ENCODE peak calls at places on chromosomes 4 and X, in five cellular contexts. One of them, this sample, is unnamed.
A peak's percentile ranks its signal among the peaks of the same experiment; 100 is the strongest.

GRCh38 chr4:55079451-55080173 is 45.8 kb downstream of the KDR start:
- DNase-seq in K562: no peak
- DNase-seq in HepG2: no peak
- DNase-seq in SK-N-SH: no peak
- DNase-seq in IMR-90: no peak
- DNase-seq in this sample: no peak

GRCh38 chrX:39953879-39954278 is 143.9 kb downstream of the BCOR start:
- DNase-seq in K562: peak; percentile 50
- DNase-seq in IMR-90: peak; percentile 81
- DNase-seq in SK-N-SH: no peak
- DNase-seq in HepG2: peak; percentile 88
- DNase-seq in this sample: no peak

GRCh38 chr4:73446336-73446938 is 10.4 kb downstream of the AFP start:
- DNase-seq in IMR-90: peak; percentile 63
- DNase-seq in SK-N-SH: peak; percentile 46
- DNase-seq in K562: peak; percentile 67
- DNase-seq in HepG2: peak; percentile 78
- DNase-seq in this sample: no peak

GRCh38 chrX:57951666-57952319 is 41.5 kb upstream of the ZXDA start:
- DNase-seq in HepG2: no peak
- DNase-seq in K562: no peak
- DNase-seq in IMR-90: no peak
- DNase-seq in SK-N-SH: no peak
- DNase-seq in this sample: no peak

GRCh38 chr4:71338846-71339593 is at the start of gene SLC4A4:
- DNase-seq in HepG2: no peak
- DNase-seq in K562: peak; percentile 9
- DNase-seq in SK-N-SH: no peak
- DNase-seq in IMR-90: peak; percentile 91
- DNase-seq in this sample: peak; percentile 70

GRCh38 chrX:95156566-95156965 is 1482.6 kb downstream of the FAM133A start:
- DNase-seq in HepG2: no peak
- DNase-seq in IMR-90: no peak
- DNase-seq in SK-N-SH: no peak
- DNase-seq in K562: no peak
- DNase-seq in this sample: no peak

GRCh38 chr4:35087216-35087615 is 1157.1 kb downstream of the ARAP2 start:
- DNase-seq in K562: no peak
- DNase-seq in IMR-90: no peak
- DNase-seq in HepG2: no peak
- DNase-seq in SK-N-SH: no peak
- DNase-seq in this sample: no peak

GRCh38 chr4:156596026-156596425 is 375.6 kb downstream of the PDGFC start:
- DNase-seq in SK-N-SH: no peak
- DNase-seq in HepG2: no peak
- DNase-seq in K562: no peak
- DNase-seq in IMR-90: peak; percentile 45
- DNase-seq in this sample: no peak

GRCh38 chrX:44344194-44344593 is 722 bp upstream of the EFHC2 start:
- DNase-seq in SK-N-SH: no peak
- DNase-seq in IMR-90: no peak
- DNase-seq in K562: peak; percentile 76
- DNase-seq in HepG2: no peak
- DNase-seq in this sample: no peak

GRCh38 chr4:145937990-145938611 is 522 bp downstream of the ZNF827 start:
- DNase-seq in K562: no peak
- DNase-seq in SK-N-SH: peak; percentile 60
- DNase-seq in HepG2: no peak
- DNase-seq in IMR-90: peak; percentile 27
- DNase-seq in this sample: no peak

GRCh38 chr4:140943887-140944515 is 187.8 kb upstream of the TBC1D9 start:
- DNase-seq in SK-N-SH: no peak
- DNase-seq in IMR-90: peak; percentile 63
- DNase-seq in K562: no peak
- DNase-seq in HepG2: no peak
- DNase-seq in this sample: no peak

GRCh38 chrX:79176028-79176427 is 31.5 kb downstream of the GPR174 start:
- DNase-seq in HepG2: no peak
- DNase-seq in K562: no peak
- DNase-seq in SK-N-SH: no peak
- DNase-seq in IMR-90: no peak
- DNase-seq in this sample: no peak

GRCh38 chr4:81003549-81004240 is 26.8 kb upstream of the BMP3 start:
- DNase-seq in K562: no peak
- DNase-seq in SK-N-SH: no peak
- DNase-seq in HepG2: no peak
- DNase-seq in IMR-90: no peak
- DNase-seq in this sample: peak; percentile 75

GRCh38 chr4:155735506-155735905 is 23.3 kb upstream of the GUCY1B1 start:
- DNase-seq in HepG2: no peak
- DNase-seq in IMR-90: peak; percentile 39
- DNase-seq in SK-N-SH: no peak
- DNase-seq in K562: no peak
- DNase-seq in this sample: no peak

GRCh38 chr4:30716671-30717207 is 3.4 kb upstream of the PCDH7 start:
- DNase-seq in SK-N-SH: no peak
- DNase-seq in K562: no peak
- DNase-seq in HepG2: no peak
- DNase-seq in IMR-90: no peak
- DNase-seq in this sample: no peak

GRCh38 chrX:30800901-30801300 is 88.2 kb downstream of the TAB3 start:
- DNase-seq in SK-N-SH: no peak
- DNase-seq in IMR-90: no peak
- DNase-seq in HepG2: no peak
- DNase-seq in K562: no peak
- DNase-seq in this sample: no peak

GRCh38 chr4:87632469-87632868 is 17.6 kb upstream of the DMP1 start:
- DNase-seq in SK-N-SH: no peak
- DNase-seq in IMR-90: no peak
- DNase-seq in K562: peak; percentile 3
- DNase-seq in HepG2: no peak
- DNase-seq in this sample: no peak

GRCh38 chr4:144820706-144821105 is 174.8 kb downstream of the HHIP start:
- DNase-seq in HepG2: no peak
- DNase-seq in SK-N-SH: no peak
- DNase-seq in IMR-90: peak; percentile 2
- DNase-seq in K562: no peak
- DNase-seq in this sample: no peak

GRCh38 chrX:107701493-107702121 is 73.3 kb downstream of the PRPS1 start:
- DNase-seq in HepG2: no peak
- DNase-seq in K562: no peak
- DNase-seq in SK-N-SH: no peak
- DNase-seq in IMR-90: no peak
- DNase-seq in this sample: no peak

GRCh38 chr4:69813628-69814027 is 46.3 kb downstream of the SULT1E1 start:
- DNase-seq in IMR-90: no peak
- DNase-seq in HepG2: no peak
- DNase-seq in SK-N-SH: no peak
- DNase-seq in K562: no peak
- DNase-seq in this sample: no peak

GRCh38 chr4:56612282-56612681 is 68.8 kb downstream of the HOPX start:
- DNase-seq in HepG2: no peak
- DNase-seq in K562: no peak
- DNase-seq in SK-N-SH: no peak
- DNase-seq in IMR-90: no peak
- DNase-seq in this sample: no peak

GRCh38 chr4:163693211-163693610 is 198.7 kb downstream of the TMA16 start:
- DNase-seq in IMR-90: peak; percentile 83
- DNase-seq in SK-N-SH: no peak
- DNase-seq in HepG2: no peak
- DNase-seq in K562: no peak
- DNase-seq in this sample: no peak

GRCh38 chrX:140040397-140040796 is 75.1 kb upstream of the CXorf66 start:
- DNase-seq in SK-N-SH: no peak
- DNase-seq in HepG2: no peak
- DNase-seq in IMR-90: no peak
- DNase-seq in K562: no peak
- DNase-seq in this sample: no peak

GRCh38 chrX:88244066-88244465 is 503.0 kb upstream of the CPXCR1 start:
- DNase-seq in SK-N-SH: no peak
- DNase-seq in K562: no peak
- DNase-seq in HepG2: no peak
- DNase-seq in IMR-90: no peak
- DNase-seq in this sample: no peak

GRCh38 chrX:47321386-47321785 is 49.0 kb upstream of the ZNF157 start:
- DNase-seq in SK-N-SH: no peak
- DNase-seq in IMR-90: peak; percentile 43
- DNase-seq in K562: peak; percentile 61
- DNase-seq in HepG2: no peak
- DNase-seq in this sample: no peak

DNA sequence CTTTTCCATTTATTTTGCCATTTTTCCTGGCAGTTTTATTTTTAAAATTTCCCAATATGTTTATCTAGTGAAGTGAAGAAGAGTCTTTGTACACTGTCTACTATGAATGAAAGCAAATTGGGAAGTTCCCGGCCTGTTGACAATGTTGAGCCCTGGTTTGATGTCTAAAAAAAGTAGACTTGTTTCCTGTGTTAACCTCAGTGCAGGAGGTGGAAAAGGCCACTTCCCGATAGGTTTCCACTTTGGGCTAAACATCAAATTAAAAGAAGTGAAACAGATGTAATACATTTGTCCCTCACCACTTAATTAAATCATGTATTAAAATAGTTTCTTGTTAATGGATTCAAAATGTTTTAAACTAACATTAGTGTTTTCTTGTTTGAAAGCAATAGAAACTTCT is 30.0 kb downstream of the BBS12 start:
- DNase-seq in IMR-90: no peak
- DNase-seq in K562: no peak
- DNase-seq in SK-N-SH: no peak
- DNase-seq in HepG2: peak; percentile 18
- DNase-seq in this sample: no peak
- TF ChIP-seq MXI1 in IMR-90: no peak
- TF ChIP-seq MXI1 in K562: no peak
- TF ChIP-seq MXI1 in SK-N-SH: no peak
- TF ChIP-seq MXI1 in HepG2: no peak
- TF ChIP-seq MXI1 in this sample: no peak

GRCh38 chr4:177066746-177067145 is 242.9 kb upstream of the NEIL3 start:
- DNase-seq in SK-N-SH: no peak
- DNase-seq in HepG2: peak; percentile 0
- DNase-seq in K562: no peak
- DNase-seq in IMR-90: no peak
- DNase-seq in this sample: no peak

GRCh38 chr4:177064724-177065394 is 244.8 kb upstream of the NEIL3 start:
- DNase-seq in SK-N-SH: no peak
- DNase-seq in IMR-90: no peak
- DNase-seq in HepG2: no peak
- DNase-seq in K562: no peak
- DNase-seq in this sample: no peak

DNA sequence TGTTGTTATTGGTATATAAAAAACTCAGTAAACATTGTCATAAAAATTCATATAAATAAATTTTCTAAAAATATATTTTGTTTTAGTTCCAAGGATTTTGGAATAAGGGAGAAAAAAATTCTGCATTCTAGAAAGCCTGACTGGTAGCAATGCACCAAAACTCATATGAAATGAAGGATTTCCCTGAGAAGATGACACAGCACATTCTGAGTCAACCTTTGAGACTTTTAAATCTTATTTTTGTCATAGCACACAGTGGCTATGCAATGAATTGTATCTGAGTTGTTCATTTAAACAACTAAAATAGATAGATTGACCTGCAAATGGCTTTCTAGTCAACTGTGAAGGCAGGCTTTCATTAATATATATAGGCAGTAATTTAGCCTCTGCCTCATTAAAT is 239.1 kb upstream of the NEIL3 start:
- DNase-seq in IMR-90: peak; percentile 40
- DNase-seq in HepG2: no peak
- DNase-seq in K562: no peak
- DNase-seq in SK-N-SH: no peak
- DNase-seq in this sample: no peak
- TF ChIP-seq MXI1 in IMR-90: no peak
- TF ChIP-seq MXI1 in HepG2: no peak
- TF ChIP-seq MXI1 in K562: no peak
- TF ChIP-seq MXI1 in SK-N-SH: no peak
- TF ChIP-seq MXI1 in this sample: no peak

GRCh38 chr4:41364871-41365270 is 108.1 kb downstream of the UCHL1 start:
- DNase-seq in SK-N-SH: no peak
- DNase-seq in K562: no peak
- DNase-seq in IMR-90: no peak
- DNase-seq in HepG2: no peak
- DNase-seq in this sample: no peak

GRCh38 chr4:41360911-41361830 is 104.4 kb downstream of the UCHL1 start:
- DNase-seq in K562: no peak
- DNase-seq in HepG2: no peak
- DNase-seq in SK-N-SH: peak; percentile 46
- DNase-seq in IMR-90: no peak
- DNase-seq in this sample: no peak

GRCh38 chr4:41363384-41363981 is 106.8 kb downstream of the UCHL1 start:
- DNase-seq in SK-N-SH: no peak
- DNase-seq in IMR-90: no peak
- DNase-seq in K562: no peak
- DNase-seq in HepG2: no peak
- DNase-seq in this sample: no peak

GRCh38 chr4:41361831-41362646 is 105.3 kb downstream of the UCHL1 start:
- DNase-seq in HepG2: no peak
- DNase-seq in SK-N-SH: peak; percentile 39
- DNase-seq in K562: no peak
- DNase-seq in IMR-90: no peak
- DNase-seq in this sample: no peak

GRCh38 chr4:41362647-41363383 is 106.1 kb downstream of the UCHL1 start:
- DNase-seq in IMR-90: no peak
- DNase-seq in SK-N-SH: no peak
- DNase-seq in K562: no peak
- DNase-seq in HepG2: no peak
- DNase-seq in this sample: no peak
- TF ChIP-seq MXI1 in IMR-90: no peak
- TF ChIP-seq MXI1 in SK-N-SH: no peak
- TF ChIP-seq MXI1 in K562: no peak
- TF ChIP-seq MXI1 in HepG2: no peak
- TF ChIP-seq MXI1 in this sample: no peak

GRCh38 chrX:38192007-38192625 is 28.6 kb downstream of the SRPX start:
- DNase-seq in K562: peak; percentile 5
- DNase-seq in HepG2: no peak
- DNase-seq in SK-N-SH: peak; percentile 37
- DNase-seq in IMR-90: peak; percentile 25
- DNase-seq in this sample: no peak
- TF ChIP-seq MXI1 in K562: no peak
- TF ChIP-seq MXI1 in HepG2: no peak
- TF ChIP-seq MXI1 in SK-N-SH: no peak
- TF ChIP-seq MXI1 in IMR-90: no peak
- TF ChIP-seq MXI1 in this sample: no peak